ENCODE peak calls at places on chromosomes 1 and 21, in four cellular contexts. E is A549, X is transverse colon, Y is ovary. G is an unnamed sample.

GRCh38 chr1:41891403-41891896 is 27.3 kb downstream of the HIVEP3 start:
- DNase-seq in E (no peak), X (peak; percentile 30), Y (no peak), G (peak; percentile 47)

GRCh38 chr1:192067360-192067759 is 90.9 kb upstream of the RGS18 start:
- DNase-seq in E (no peak), X (no peak), Y (no peak), G (no peak)

GRCh38 chr1:27418326-27418761 is 25.9 kb downstream of the GPR3 start:
- DNase-seq in E (peak; percentile 46), X (peak; percentile 64), Y (peak; percentile 74), G (peak; percentile 46)

GRCh38 chr1:228212415-228212965 is 4.6 kb downstream of the OBSCN start:
- DNase-seq in E (no peak), X (no peak), Y (no peak), G (no peak)

GRCh38 chr21:46598563-46599250 is 6.2 kb downstream of the S100B start:
- DNase-seq in E (no peak), X (no peak), Y (no peak), G (no peak)

GRCh38 chr21:27776925-27777553 is 810.2 kb upstream of the ADAMTS5 start:
- DNase-seq in E (no peak), X (no peak), Y (no peak), G (no peak)

GRCh38 chr1:1243807-1244191 is 2.7 kb downstream of the C1QTNF12 start:
- DNase-seq in E (no peak), X (no peak), Y (no peak), G (no peak)

GRCh38 chr1:1775364-1776226 is 2.7 kb downstream of the NADK start:
- DNase-seq in E (no peak), X (no peak), Y (no peak), G (peak; percentile 8)

GRCh38 chr1:162475539-162476185 is 22.0 kb upstream of the UHMK1 start:
- DNase-seq in E (no peak), X (no peak), Y (no peak), G (no peak)

GRCh38 chr1:180027949-180028445 is 73.4 kb downstream of the CEP350 start:
- DNase-seq in E (no peak), X (no peak), Y (no peak), G (peak; percentile 41)

GRCh38 chr1:85850238-85850637 is 142.0 kb upstream of the ZNHIT6 start:
- DNase-seq in E (peak; percentile 51), X (no peak), Y (no peak), G (peak; percentile 97)

GRCh38 chr1:35444519-35444774 is 112.8 kb downstream of the KIAA0319L start:
- DNase-seq in E (no peak), X (no peak), Y (no peak), G (no peak)

GRCh38 chr1:35441926-35442579 is 115.2 kb downstream of the KIAA0319L start:
- DNase-seq in E (no peak), X (no peak), Y (no peak), G (no peak)

GRCh38 chr1:35443768-35444518 is 113.3 kb downstream of the KIAA0319L start:
- DNase-seq in E (no peak), X (no peak), Y (no peak), G (no peak)

GRCh38 chr1:35439626-35440025 is 117.6 kb downstream of the KIAA0319L start:
- DNase-seq in E (no peak), X (no peak), Y (no peak), G (no peak)

DNA sequence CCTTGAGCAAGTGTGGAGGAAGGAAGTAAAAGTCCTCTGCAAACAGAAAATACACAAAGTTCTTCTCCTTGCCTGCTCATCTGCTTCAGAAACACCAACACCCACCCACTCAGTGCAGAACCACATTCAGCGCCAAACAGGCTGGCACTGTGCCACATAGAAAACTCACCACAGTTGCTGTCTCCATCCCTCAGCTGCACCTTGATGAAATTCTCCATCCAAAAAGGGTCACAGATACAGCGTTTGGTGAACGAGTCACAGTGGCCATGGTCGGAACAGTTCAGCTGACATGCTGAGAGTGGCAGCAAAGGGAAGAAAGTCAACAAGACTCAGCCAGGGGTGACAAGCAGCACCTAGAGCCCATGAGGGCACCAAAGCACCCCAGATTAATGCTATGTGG is 114.5 kb downstream of the KIAA0319L start:
- DNase-seq in E (no peak), X (no peak), Y (no peak), G (no peak)
- H3K4me1 ChIP-seq in E (no peaks in the 10 kb centered on the region), X (no peaks in the 10 kb centered on the region), Y (no peaks in the 10 kb centered on the region), G (peaks cover 9% of the 10 kb centered on the region)

GRCh38 chr1:206935491-206936067 is 10.7 kb downstream of the PIGR start:
- DNase-seq in E (peak; percentile 56), X (peak; percentile 61), Y (no peak), G (no peak)
- H3K4me1 ChIP-seq in E (no peaks in the 10 kb centered on the region), X (peaks cover 12% of the 10 kb centered on the region), Y (no peaks in the 10 kb centered on the region), G (no peaks in the 10 kb centered on the region)

GRCh38 chr1:12142891-12143630 is 23.7 kb upstream of the TNFRSF1B start:
- DNase-seq in E (no peak), X (no peak), Y (peak; percentile 41), G (no peak)
- H3K4me1 ChIP-seq in E (no peaks in the 10 kb centered on the region), X (peaks cover 32% of the 10 kb centered on the region), Y (peaks cover 16% of the 10 kb centered on the region), G (peaks cover 31% of the 10 kb centered on the region)

GRCh38 chr1:36161656-36162531 is 5.9 kb downstream of the MAP7D1 start:
- DNase-seq in E (no peak), X (peak; percentile 51), Y (no peak), G (peak; percentile 90)

GRCh38 chr1:36165145-36165544 is 9.2 kb downstream of the MAP7D1 start:
- DNase-seq in E (no peak), X (no peak), Y (no peak), G (no peak)

GRCh38 chr1:36162680-36163079 is 6.7 kb downstream of the MAP7D1 start:
- DNase-seq in E (no peak), X (no peak), Y (no peak), G (no peak)

GRCh38 chr1:36164399-36164798 is 8.4 kb downstream of the MAP7D1 start:
- DNase-seq in E (no peak), X (no peak), Y (no peak), G (no peak)

GRCh38 chr1:36163426-36163825 is 7.5 kb downstream of the MAP7D1 start:
- DNase-seq in E (no peak), X (no peak), Y (no peak), G (no peak)
- H3K4me1 ChIP-seq in E (peaks cover 51% of the 10 kb centered on the region), X (peaks cover 37% of the 10 kb centered on the region), Y (peaks cover 25% of the 10 kb centered on the region), G (peaks cover 39% of the 10 kb centered on the region)

GRCh38 chr1:165900576-165901380 is 73.4 kb downstream of the UCK2 start:
- DNase-seq in E (no peak), X (no peak), Y (no peak), G (no peak)

GRCh38 chr1:165899461-165899941 is 72.1 kb downstream of the UCK2 start:
- DNase-seq in E (no peak), X (no peak), Y (no peak), G (no peak)

GRCh38 chr1:165896277-165896676 is 68.9 kb downstream of the UCK2 start:
- DNase-seq in E (no peak), X (no peak), Y (no peak), G (no peak)

GRCh38 chr1:165897326-165898303 is 70.2 kb downstream of the UCK2 start:
- DNase-seq in E (no peak), X (no peak), Y (no peak), G (no peak)

DNA sequence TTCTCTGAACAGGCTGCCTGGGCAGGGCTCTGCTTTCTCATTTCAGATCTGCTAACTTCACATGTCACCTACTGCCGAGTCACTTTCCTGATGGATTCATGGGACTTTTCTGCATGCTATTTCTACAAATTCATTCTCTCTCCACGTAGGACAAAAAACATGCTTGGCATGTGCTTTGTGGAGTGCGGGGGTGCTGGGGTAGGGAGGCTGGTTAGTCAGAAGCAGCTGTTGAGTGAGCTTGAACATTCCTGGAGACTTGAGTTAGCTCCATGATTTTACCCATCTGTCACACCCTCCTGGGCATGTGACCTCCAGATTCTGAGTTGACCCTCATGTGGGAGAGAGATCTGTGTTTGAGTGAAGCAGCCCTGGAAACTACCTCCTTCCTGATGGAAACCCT is 71.4 kb downstream of the UCK2 start:
- DNase-seq in E (no peak), X (no peak), Y (no peak), G (no peak)
- H3K4me1 ChIP-seq in E (peaks cover 20% of the 10 kb centered on the region), X (no peaks in the 10 kb centered on the region), Y (no peaks in the 10 kb centered on the region), G (no peaks in the 10 kb centered on the region)

G was measured in PC-9.